ENCODE peak calls at places on chromosomes 12 and 14, in seven cellular contexts. P is tibial artery; X is naive B cell; C is CD8-positive, alpha-beta T cell; L is SW 1271; S is NCI-H1092; R is HCT116. J is an unnamed sample.

GRCh38 chr12:90515199-90516175 is 439.5 kb downstream of the CCER1 start:
- DNase-seq in P (no peak), X (no peak), C (no peak), L (no peak), S (no peak), R (no peak), J (no peak)

GRCh38 chr12:59079472-59079871 is 159.2 kb upstream of the LRIG3 start:
- DNase-seq in P (no peak), X (no peak), C (no peak), L (no peak), S (no peak), R (no peak), J (no peak)

GRCh38 chr14:21703357-21704339 is 30.0 kb upstream of the OR4E1 start:
- DNase-seq in P (no peak), X (no peak), C (no peak), L (no peak), S (no peak), R (no peak), J (no peak)

GRCh38 chr14:53894456-53894855 is 62.2 kb downstream of the BMP4 start:
- DNase-seq in P (no peak), X (no peak), C (no peak), L (peak), S (no peak), R (no peak), J (no peak)

GRCh38 chr12:56719056-56719455 is 6.0 kb downstream of the NACA start:
- DNase-seq in P (peak), X (no peak), C (no peak), L (no peak), S (no peak), R (no peak), J (no peak)

GRCh38 chr12:12542286-12542685 is 20.4 kb downstream of the DUSP16 start:
- DNase-seq in P (no peak), X (no peak), C (no peak), L (no peak), S (no peak), R (no peak), J (no peak)

GRCh38 chr12:58809064-58809607 is 111.2 kb downstream of the LRIG3 start:
- DNase-seq in P (no peak), X (no peak), C (no peak), L (no peak), S (no peak), R (no peak), J (no peak)

GRCh38 chr14:58238252-58239247 is 6.1 kb upstream of the PSMA3 start:
- DNase-seq in P (no peak), X (no peak), C (no peak), L (no peak), S (no peak), R (no peak), J (no peak)

GRCh38 chr12:102811125-102811737 is 105.8 kb downstream of the PAH start:
- DNase-seq in P (no peak), X (peak), C (no peak), L (no peak), S (no peak), R (peak), J (no peak)

GRCh38 chr12:110109037-110109836 is 14.9 kb upstream of the IFT81 start:
- DNase-seq in P (peak), X (no peak), C (no peak), L (no peak), S (no peak), R (no peak), J (no peak)

GRCh38 chr14:105055334-105055733 is 9.9 kb downstream of the GPR132 start:
- DNase-seq in P (no peak), X (no peak), C (no peak), L (no peak), S (no peak), R (no peak), J (no peak)

GRCh38 chr12:49929581-49929980 is 21.0 kb upstream of the AQP2 start:
- DNase-seq in P (no peak), X (no peak), C (no peak), L (no peak), S (no peak), R (no peak), J (no peak)

GRCh38 chr12:94150483-94151225 is 2.3 kb downstream of the PLXNC1 start:
- DNase-seq in P (no peak), X (peak), C (peak), L (no peak), S (peak), R (no peak), J (peak)

GRCh38 chr14:100547633-100548294 is 39.5 kb downstream of the BEGAIN start:
- DNase-seq in P (peak), X (peak), C (peak), L (no peak), S (peak), R (peak), J (peak)

GRCh38 chr12:113099364-113099763 is 36.2 kb downstream of the RASAL1 start:
- DNase-seq in P (no peak), X (no peak), C (no peak), L (no peak), S (no peak), R (no peak), J (no peak)

GRCh38 chr12:106903241-106903950 is 52.3 kb upstream of the TMEM263 start:
- DNase-seq in P (peak), X (no peak), C (peak), L (no peak), S (no peak), R (peak), J (peak)

GRCh38 chr14:37623552-37623951 is 28.1 kb downstream of the TTC6 start:
- DNase-seq in P (no peak), X (no peak), C (no peak), L (no peak), S (no peak), R (peak), J (no peak)

GRCh38 chr14:62432955-62433354 is 612.3 kb downstream of the KCNH5 start:
- DNase-seq in P (no peak), X (no peak), C (no peak), L (no peak), S (no peak), R (no peak), J (no peak)

GRCh38 chr12:124560519-124560918 is 6.9 kb downstream of the NCOR2 start:
- DNase-seq in P (no peak), X (no peak), C (no peak), L (no peak), S (no peak), R (no peak), J (no peak)

GRCh38 chr12:92398565-92399309 is 253.1 kb upstream of the BTG1 start:
- DNase-seq in P (no peak), X (no peak), C (no peak), L (no peak), S (no peak), R (no peak), J (peak)

GRCh38 chr14:95157987-95158712 is 821 bp upstream of the DICER1 start:
- DNase-seq in P (no peak), X (peak), C (no peak), L (no peak), S (no peak), R (no peak), J (no peak)

GRCh38 chr14:22188346-22188745 is 400.7 kb downstream of the DAD1 start:
- DNase-seq in P (no peak), X (no peak), C (no peak), L (no peak), S (no peak), R (no peak), J (no peak)

GRCh38 chr12:42260518-42260917 is 22.5 kb upstream of the YAF2 start:
- DNase-seq in P (no peak), X (no peak), C (no peak), L (no peak), S (no peak), R (no peak), J (no peak)

GRCh38 chr12:8037046-8037663 is 4.6 kb downstream of the FOXJ2 start:
- DNase-seq in P (no peak), X (peak), C (no peak), L (no peak), S (no peak), R (no peak), J (no peak)

GRCh38 chr14:81031488-81031887 is 76.1 kb downstream of the TSHR start:
- DNase-seq in P (no peak), X (no peak), C (no peak), L (no peak), S (no peak), R (no peak), J (no peak)

GRCh38 chr12:31275491-31275890 is 50.5 kb downstream of the SINHCAF start:
- DNase-seq in P (no peak), X (no peak), C (no peak), L (no peak), S (no peak), R (no peak), J (no peak)

GRCh38 chr12:60834806-60835205 is 1239.0 kb downstream of the SLC16A7 start:
- DNase-seq in P (no peak), X (no peak), C (no peak), L (no peak), S (no peak), R (no peak), J (no peak)

GRCh38 chr12:53973093-53974042 is at the start of gene HOXC11:
- DNase-seq in P (peak), X (no peak), C (no peak), L (no peak), S (no peak), R (no peak), J (no peak)

GRCh38 chr12:71152838-71153237 is 5.0 kb downstream of the TSPAN8 start:
- DNase-seq in P (no peak), X (no peak), C (no peak), L (no peak), S (no peak), R (no peak), J (no peak)

GRCh38 chr12:26524862-26525465 is 308.0 kb downstream of the ITPR2 start:
- DNase-seq in P (no peak), X (peak), C (no peak), L (no peak), S (no peak), R (peak), J (no peak)

GRCh38 chr14:24080888-24081738 is 9.8 kb downstream of the CPNE6 start:
- DNase-seq in P (peak), X (peak), C (peak), L (peak), S (peak), R (no peak), J (peak)

GRCh38 chr14:75709207-75709812 is 48.3 kb downstream of the TTLL5 start:
- DNase-seq in P (peak), X (peak), C (peak), L (no peak), S (peak), R (peak), J (peak)

GRCh38 chr12:41932470-41932991 is 212.1 kb downstream of the GXYLT1 start:
- DNase-seq in P (peak), X (peak), C (peak), L (no peak), S (peak), R (no peak), J (no peak)

GRCh38 chr12:26125451-26126339 is 858 bp upstream of the BHLHE41 start:
- DNase-seq in P (peak), X (peak), C (peak), L (peak), S (no peak), R (peak), J (no peak)

J was measured in CD8-positive, alpha-beta memory T cell.